ENCODE peak calls at places on chromosomes 5 and 9, in seven cellular contexts. S is ELF-1, V is caudate nucleus, I is NCI-H345, B is adrenal gland, A is H4, X is HCT116. E is an unnamed sample.

GRCh38 chr9:137172907-137173794 is 1.3 kb upstream of the TMEM210 start:
- DNase-seq in S (no peak), V (no peak), I (no peak), B (no peak), A (no peak), X (no peak), E (no peak)

GRCh38 chr9:95507456-95508241 is 9.1 kb downstream of the PTCH1 start:
- DNase-seq in S (peak), V (peak), I (peak), B (peak), A (peak), X (peak), E (peak)

GRCh38 chr5:25066239-25066638 is 421.5 kb upstream of the CDH10 start:
- DNase-seq in S (no peak), V (no peak), I (no peak), B (no peak), A (no peak), X (no peak), E (no peak)

GRCh38 chr5:171418316-171418981 is 998 bp upstream of the FGF18 start:
- DNase-seq in S (peak), V (peak), I (peak), B (peak), A (peak), X (peak), E (peak)

GRCh38 chr9:37899041-37899440 is 4.9 kb downstream of the SLC25A51 start:
- DNase-seq in S (no peak), V (no peak), I (no peak), B (no peak), A (no peak), X (no peak), E (no peak)

GRCh38 chr9:136198605-136199083 is 6.3 kb downstream of the LHX3 start:
- DNase-seq in S (peak), V (no peak), I (no peak), B (peak), A (no peak), X (no peak), E (no peak)

GRCh38 chr5:142826741-142827492 is 56.7 kb downstream of the ARHGAP26 start:
- DNase-seq in S (no peak), V (no peak), I (no peak), B (peak), A (peak), X (peak), E (no peak)

GRCh38 chr9:137396227-137396626 is 26.7 kb downstream of the EXD3 start:
- DNase-seq in S (peak), V (no peak), I (no peak), B (no peak), A (no peak), X (no peak), E (no peak)

GRCh38 chr5:98349251-98349989 is 424.0 kb upstream of the RGMB start:
- DNase-seq in S (peak), V (no peak), I (no peak), B (no peak), A (peak), X (peak), E (peak)

GRCh38 chr5:110588241-110588962 is 138.1 kb downstream of the TMEM232 start:
- DNase-seq in S (no peak), V (no peak), I (no peak), B (no peak), A (no peak), X (no peak), E (no peak)

GRCh38 chr5:175879743-175880142 is 8.4 kb downstream of the CPLX2 start:
- DNase-seq in S (no peak), V (no peak), I (no peak), B (no peak), A (no peak), X (no peak), E (no peak)

GRCh38 chr9:4114569-4115505 is 185.0 kb downstream of the GLIS3 start:
- DNase-seq in S (peak), V (no peak), I (no peak), B (no peak), A (no peak), X (no peak), E (peak)

GRCh38 chr5:1720396-1721110 is 79.1 kb downstream of the MRPL36 start:
- DNase-seq in S (no peak), V (no peak), I (no peak), B (no peak), A (no peak), X (no peak), E (no peak)

GRCh38 chr9:6007770-6008168 is 7.7 kb downstream of the RANBP6 start:
- DNase-seq in S (peak), V (peak), I (peak), B (peak), A (peak), X (peak), E (peak)

GRCh38 chr5:138650999-138651766 is 76.0 kb upstream of the HSPA9 start:
- DNase-seq in S (peak), V (no peak), I (no peak), B (no peak), A (no peak), X (no peak), E (no peak)

GRCh38 chr9:14779566-14780022 is 57.1 kb upstream of the CER1 start:
- DNase-seq in S (no peak), V (no peak), I (no peak), B (peak), A (peak), X (no peak), E (no peak)

GRCh38 chr5:124561451-124561850 is 185.0 kb downstream of the ZNF608 start:
- DNase-seq in S (no peak), V (no peak), I (no peak), B (no peak), A (no peak), X (no peak), E (no peak)

GRCh38 chr5:12095808-12096281 is 191.6 kb upstream of the CTNND2 start:
- DNase-seq in S (no peak), V (no peak), I (no peak), B (no peak), A (peak), X (no peak), E (no peak)

GRCh38 chr5:113922343-113922742 is 408.8 kb downstream of the YTHDC2 start:
- DNase-seq in S (no peak), V (no peak), I (no peak), B (no peak), A (no peak), X (no peak), E (no peak)

GRCh38 chr5:176810084-176810597 is at the start of gene UNC5A:
- DNase-seq in S (peak), V (no peak), I (peak), B (no peak), A (no peak), X (peak), E (peak)

GRCh38 chr5:91018185-91018584 is 364.9 kb downstream of the ARRDC3 start:
- DNase-seq in S (no peak), V (no peak), I (no peak), B (no peak), A (no peak), X (no peak), E (peak)

GRCh38 chr5:3891118-3891517 is 295.5 kb downstream of the IRX1 start:
- DNase-seq in S (no peak), V (no peak), I (no peak), B (no peak), A (no peak), X (no peak), E (peak)

GRCh38 chr5:170752257-170753215 is 31.0 kb upstream of the GABRP start:
- DNase-seq in S (peak), V (no peak), I (peak), B (no peak), A (no peak), X (no peak), E (no peak)

GRCh38 chr9:35816708-35817107 is 1.9 kb upstream of the HINT2 start:
- DNase-seq in S (peak), V (no peak), I (no peak), B (no peak), A (no peak), X (no peak), E (peak)

GRCh38 chr9:125479846-125480615 is 218.4 kb downstream of the GAPVD1 start:
- DNase-seq in S (no peak), V (no peak), I (peak), B (no peak), A (no peak), X (no peak), E (peak)

GRCh38 chr5:148314187-148314586 is 2.0 kb downstream of the SPINK7 start:
- DNase-seq in S (no peak), V (no peak), I (no peak), B (no peak), A (no peak), X (no peak), E (no peak)

E was measured in mesendoderm.